ENCODE peak calls at places on chromosomes 3 and 15, in seven cellular contexts. One of them, this sample, is unnamed.

GRCh38 chr15:62491642-62492041 is 326.6 kb upstream of the C2CD4B start:
- DNase-seq in NCI-H774: no peak
- DNase-seq in posterior vena cava: no peak
- DNase-seq in GM13976: no peak
- DNase-seq in left lung: no peak
- DNase-seq in occipital lobe: no peak
- DNase-seq in GM10248: no peak
- DNase-seq in this sample: no peak

GRCh38 chr3:67819447-67819846 is 165.0 kb upstream of the SUCLG2 start:
- DNase-seq in NCI-H774: no peak
- DNase-seq in posterior vena cava: no peak
- DNase-seq in GM13976: no peak
- DNase-seq in left lung: no peak
- DNase-seq in occipital lobe: no peak
- DNase-seq in GM10248: no peak
- DNase-seq in this sample: no peak

GRCh38 chr15:83248151-83248851 is 36.2 kb downstream of the BNC1 start:
- DNase-seq in NCI-H774: peak
- DNase-seq in posterior vena cava: no peak
- DNase-seq in GM13976: peak
- DNase-seq in left lung: no peak
- DNase-seq in occipital lobe: no peak
- DNase-seq in GM10248: peak
- DNase-seq in this sample: no peak

GRCh38 chr3:36540898-36541518 is 160.7 kb downstream of the STAC start:
- DNase-seq in NCI-H774: no peak
- DNase-seq in posterior vena cava: no peak
- DNase-seq in GM13976: no peak
- DNase-seq in left lung: no peak
- DNase-seq in occipital lobe: no peak
- DNase-seq in GM10248: no peak
- DNase-seq in this sample: no peak

GRCh38 chr15:38176696-38177095 is 75.9 kb upstream of the SPRED1 start:
- DNase-seq in NCI-H774: no peak
- DNase-seq in posterior vena cava: no peak
- DNase-seq in GM13976: no peak
- DNase-seq in left lung: no peak
- DNase-seq in occipital lobe: no peak
- DNase-seq in GM10248: no peak
- DNase-seq in this sample: no peak

GRCh38 chr3:14773281-14773680 is 45.5 kb upstream of the FGD5 start:
- DNase-seq in NCI-H774: no peak
- DNase-seq in posterior vena cava: no peak
- DNase-seq in GM13976: no peak
- DNase-seq in left lung: no peak
- DNase-seq in occipital lobe: no peak
- DNase-seq in GM10248: no peak
- DNase-seq in this sample: no peak

GRCh38 chr3:14371573-14372474 is 30.6 kb upstream of the SLC6A6 start:
- DNase-seq in NCI-H774: peak
- DNase-seq in posterior vena cava: peak
- DNase-seq in GM13976: peak
- DNase-seq in left lung: peak
- DNase-seq in occipital lobe: no peak
- DNase-seq in GM10248: peak
- DNase-seq in this sample: peak

GRCh38 chr3:192514754-192515660 is 212.3 kb downstream of the FGF12 start:
- DNase-seq in NCI-H774: peak
- DNase-seq in posterior vena cava: peak
- DNase-seq in GM13976: no peak
- DNase-seq in left lung: no peak
- DNase-seq in occipital lobe: peak
- DNase-seq in GM10248: no peak
- DNase-seq in this sample: no peak

GRCh38 chr3:100710355-100711198 is 1.3 kb downstream of the TFG start:
- DNase-seq in NCI-H774: no peak
- DNase-seq in posterior vena cava: no peak
- DNase-seq in GM13976: peak
- DNase-seq in left lung: no peak
- DNase-seq in occipital lobe: no peak
- DNase-seq in GM10248: peak
- DNase-seq in this sample: no peak

GRCh38 chr3:69012836-69013255 is 638 bp downstream of the EOGT start:
- DNase-seq in NCI-H774: no peak
- DNase-seq in posterior vena cava: peak
- DNase-seq in GM13976: peak
- DNase-seq in left lung: peak
- DNase-seq in occipital lobe: peak
- DNase-seq in GM10248: peak
- DNase-seq in this sample: no peak

GRCh38 chr3:130480736-130481135 is 36.2 kb upstream of the COL6A6 start:
- DNase-seq in NCI-H774: no peak
- DNase-seq in posterior vena cava: no peak
- DNase-seq in GM13976: no peak
- DNase-seq in left lung: peak
- DNase-seq in occipital lobe: no peak
- DNase-seq in GM10248: no peak
- DNase-seq in this sample: no peak

GRCh38 chr3:169790687-169791429 is 17.7 kb downstream of the MYNN start:
- DNase-seq in NCI-H774: no peak
- DNase-seq in posterior vena cava: no peak
- DNase-seq in GM13976: no peak
- DNase-seq in left lung: no peak
- DNase-seq in occipital lobe: no peak
- DNase-seq in GM10248: no peak
- DNase-seq in this sample: no peak

GRCh38 chr3:42935472-42935871 is 29.5 kb downstream of the ZNF662 start:
- DNase-seq in NCI-H774: no peak
- DNase-seq in posterior vena cava: no peak
- DNase-seq in GM13976: no peak
- DNase-seq in left lung: no peak
- DNase-seq in occipital lobe: no peak
- DNase-seq in GM10248: no peak
- DNase-seq in this sample: no peak

GRCh38 chr3:38027466-38028465 is 1.7 kb downstream of the PLCD1 start:
- DNase-seq in NCI-H774: no peak
- DNase-seq in posterior vena cava: no peak
- DNase-seq in GM13976: no peak
- DNase-seq in left lung: no peak
- DNase-seq in occipital lobe: no peak
- DNase-seq in GM10248: no peak
- DNase-seq in this sample: peak

GRCh38 chr3:139286825-139287224 is 57.0 kb upstream of the MRPS22 start:
- DNase-seq in NCI-H774: no peak
- DNase-seq in posterior vena cava: peak
- DNase-seq in GM13976: no peak
- DNase-seq in left lung: no peak
- DNase-seq in occipital lobe: no peak
- DNase-seq in GM10248: no peak
- DNase-seq in this sample: no peak

GRCh38 chr15:60592386-60593339 is 113.7 kb upstream of the ICE2 start:
- DNase-seq in NCI-H774: peak
- DNase-seq in posterior vena cava: peak
- DNase-seq in GM13976: peak
- DNase-seq in left lung: peak
- DNase-seq in occipital lobe: peak
- DNase-seq in GM10248: peak
- DNase-seq in this sample: peak

GRCh38 chr3:172317984-172318383 is 130.3 kb downstream of the GHSR start:
- DNase-seq in NCI-H774: peak
- DNase-seq in posterior vena cava: peak
- DNase-seq in GM13976: peak
- DNase-seq in left lung: peak
- DNase-seq in occipital lobe: no peak
- DNase-seq in GM10248: peak
- DNase-seq in this sample: no peak

GRCh38 chr3:13827256-13827655 is 52.6 kb downstream of the WNT7A start:
- DNase-seq in NCI-H774: no peak
- DNase-seq in posterior vena cava: peak
- DNase-seq in GM13976: no peak
- DNase-seq in left lung: no peak
- DNase-seq in occipital lobe: no peak
- DNase-seq in GM10248: no peak
- DNase-seq in this sample: no peak

GRCh38 chr3:135106445-135106844 is 311.4 kb downstream of the EPHB1 start:
- DNase-seq in NCI-H774: no peak
- DNase-seq in posterior vena cava: no peak
- DNase-seq in GM13976: peak
- DNase-seq in left lung: no peak
- DNase-seq in occipital lobe: no peak
- DNase-seq in GM10248: peak
- DNase-seq in this sample: no peak

GRCh38 chr3:99781761-99782160 is 35.9 kb upstream of the CMSS1 start:
- DNase-seq in NCI-H774: no peak
- DNase-seq in posterior vena cava: no peak
- DNase-seq in GM13976: no peak
- DNase-seq in left lung: no peak
- DNase-seq in occipital lobe: no peak
- DNase-seq in GM10248: no peak
- DNase-seq in this sample: no peak

GRCh38 chr3:156356537-156357363 is 198.2 kb downstream of the SSR3 start:
- DNase-seq in NCI-H774: no peak
- DNase-seq in posterior vena cava: no peak
- DNase-seq in GM13976: no peak
- DNase-seq in left lung: no peak
- DNase-seq in occipital lobe: no peak
- DNase-seq in GM10248: no peak
- DNase-seq in this sample: no peak

GRCh38 chr15:31083394-31083790 is 18.1 kb downstream of the TRPM1 start:
- DNase-seq in NCI-H774: no peak
- DNase-seq in posterior vena cava: no peak
- DNase-seq in GM13976: no peak
- DNase-seq in left lung: no peak
- DNase-seq in occipital lobe: no peak
- DNase-seq in GM10248: no peak
- DNase-seq in this sample: no peak

GRCh38 chr15:58221591-58222241 is 83.5 kb downstream of the AQP9 start:
- DNase-seq in NCI-H774: no peak
- DNase-seq in posterior vena cava: no peak
- DNase-seq in GM13976: peak
- DNase-seq in left lung: peak
- DNase-seq in occipital lobe: no peak
- DNase-seq in GM10248: peak
- DNase-seq in this sample: no peak

GRCh38 chr3:125051715-125052581 is 3.8 kb downstream of the HEG1 start:
- DNase-seq in NCI-H774: no peak
- DNase-seq in posterior vena cava: peak
- DNase-seq in GM13976: peak
- DNase-seq in left lung: no peak
- DNase-seq in occipital lobe: peak
- DNase-seq in GM10248: peak
- DNase-seq in this sample: no peak

GRCh38 chr3:24340161-24340560 is 154.5 kb downstream of the THRB start:
- DNase-seq in NCI-H774: no peak
- DNase-seq in posterior vena cava: no peak
- DNase-seq in GM13976: no peak
- DNase-seq in left lung: no peak
- DNase-seq in occipital lobe: no peak
- DNase-seq in GM10248: no peak
- DNase-seq in this sample: no peak

GRCh38 chr3:52851348-52851747 is 16.5 kb upstream of the MUSTN1 start:
- DNase-seq in NCI-H774: no peak
- DNase-seq in posterior vena cava: no peak
- DNase-seq in GM13976: peak
- DNase-seq in left lung: no peak
- DNase-seq in occipital lobe: no peak
- DNase-seq in GM10248: peak
- DNase-seq in this sample: no peak

GRCh38 chr15:41945701-41946100 is 26.7 kb downstream of the EHD4 start:
- DNase-seq in NCI-H774: no peak
- DNase-seq in posterior vena cava: no peak
- DNase-seq in GM13976: no peak
- DNase-seq in left lung: no peak
- DNase-seq in occipital lobe: no peak
- DNase-seq in GM10248: no peak
- DNase-seq in this sample: no peak

GRCh38 chr3:53346514-53346913 is 829 bp downstream of the DCP1A start:
- DNase-seq in NCI-H774: no peak
- DNase-seq in posterior vena cava: no peak
- DNase-seq in GM13976: peak
- DNase-seq in left lung: no peak
- DNase-seq in occipital lobe: no peak
- DNase-seq in GM10248: no peak
- DNase-seq in this sample: no peak

GRCh38 chr3:52810923-52811322 is 16.3 kb downstream of the ITIH3 start:
- DNase-seq in NCI-H774: no peak
- DNase-seq in posterior vena cava: no peak
- DNase-seq in GM13976: no peak
- DNase-seq in left lung: no peak
- DNase-seq in occipital lobe: no peak
- DNase-seq in GM10248: no peak
- DNase-seq in this sample: no peak

GRCh38 chr3:130935761-130936160 is 41.9 kb downstream of the ATP2C1 start:
- DNase-seq in NCI-H774: no peak
- DNase-seq in posterior vena cava: no peak
- DNase-seq in GM13976: no peak
- DNase-seq in left lung: no peak
- DNase-seq in occipital lobe: no peak
- DNase-seq in GM10248: no peak
- DNase-seq in this sample: no peak

GRCh38 chr15:87731630-87732029 is 524.9 kb downstream of the NTRK3 start:
- DNase-seq in NCI-H774: no peak
- DNase-seq in posterior vena cava: no peak
- DNase-seq in GM13976: no peak
- DNase-seq in left lung: no peak
- DNase-seq in occipital lobe: no peak
- DNase-seq in GM10248: no peak
- DNase-seq in this sample: no peak

GRCh38 chr15:75349851-75350588 is 3.2 kb downstream of the NEIL1 start:
- DNase-seq in NCI-H774: no peak
- DNase-seq in posterior vena cava: peak
- DNase-seq in GM13976: peak
- DNase-seq in left lung: peak
- DNase-seq in occipital lobe: no peak
- DNase-seq in GM10248: peak
- DNase-seq in this sample: peak

GRCh38 chr3:160084998-160085397 is 96.4 kb downstream of the IL12A start:
- DNase-seq in NCI-H774: no peak
- DNase-seq in posterior vena cava: no peak
- DNase-seq in GM13976: no peak
- DNase-seq in left lung: no peak
- DNase-seq in occipital lobe: no peak
- DNase-seq in GM10248: no peak
- DNase-seq in this sample: no peak

GRCh38 chr15:85452436-85452835 is 72.0 kb downstream of the AKAP13 start:
- DNase-seq in NCI-H774: no peak
- DNase-seq in posterior vena cava: no peak
- DNase-seq in GM13976: no peak
- DNase-seq in left lung: no peak
- DNase-seq in occipital lobe: no peak
- DNase-seq in GM10248: no peak
- DNase-seq in this sample: no peak

GRCh38 chr15:37783290-37783689 is 151.2 kb upstream of the TMCO5A start:
- DNase-seq in NCI-H774: no peak
- DNase-seq in posterior vena cava: no peak
- DNase-seq in GM13976: no peak
- DNase-seq in left lung: no peak
- DNase-seq in occipital lobe: no peak
- DNase-seq in GM10248: no peak
- DNase-seq in this sample: no peak

GRCh38 chr15:78059110-78059839 is 18.2 kb downstream of the TBC1D2B start:
- DNase-seq in NCI-H774: no peak
- DNase-seq in posterior vena cava: no peak
- DNase-seq in GM13976: no peak
- DNase-seq in left lung: no peak
- DNase-seq in occipital lobe: no peak
- DNase-seq in GM10248: no peak
- DNase-seq in this sample: no peak

GRCh38 chr15:93029613-93030429 is 59.2 kb downstream of the RGMA start:
- DNase-seq in NCI-H774: no peak
- DNase-seq in posterior vena cava: peak
- DNase-seq in GM13976: peak
- DNase-seq in left lung: no peak
- DNase-seq in occipital lobe: no peak
- DNase-seq in GM10248: peak
- DNase-seq in this sample: no peak

GRCh38 chr3:194140520-194141414 is 4.8 kb downstream of the HES1 start:
- DNase-seq in NCI-H774: peak
- DNase-seq in posterior vena cava: peak
- DNase-seq in GM13976: peak
- DNase-seq in left lung: peak
- DNase-seq in occipital lobe: no peak
- DNase-seq in GM10248: peak
- DNase-seq in this sample: peak